ENCODE peak calls at places on chromosome 2, in ten cellular contexts. W, C, R, U, N, O, B, Z, H and L are unnamed samples.

GRCh38 chr2:42754021-42754775 is 9.7 kb downstream of the OXER1 start:
- DNase-seq in N (peak; percentile 26), Z (no peak), W (no peak), C (no peak), O (no peak), B (peak; percentile 28), R (no peak), H (peak; percentile 52), U (peak; percentile 4), L (no peak)

GRCh38 chr2:47012866-47013265 is 97.3 kb upstream of the MCFD2 start:
- DNase-seq in U (no peak), N (no peak), H (no peak), W (no peak), B (no peak), O (no peak), Z (no peak), C (no peak), R (no peak), L (no peak)

GRCh38 chr2:161136696-161137324 is 23.4 kb upstream of the TANK start:
- DNase-seq in U (peak; percentile 23), Z (peak; percentile 21), B (peak; percentile 69), N (no peak), W (peak; percentile 62), H (no peak), R (no peak), O (no peak), C (no peak), L (no peak)

GRCh38 chr2:231761735-231762134 is 19.3 kb downstream of the PDE6D start:
- DNase-seq in R (no peak), W (no peak), C (no peak), B (no peak), U (no peak), N (no peak), H (no peak), Z (peak; percentile 76), O (no peak), L (no peak)

GRCh38 chr2:139790807-139791206 is 1010.6 kb upstream of the NXPH2 start:
- DNase-seq in B (no peak), O (no peak), N (peak; percentile 5), C (no peak), W (peak; percentile 50), U (no peak), R (peak; percentile 52), Z (peak; percentile 21), H (no peak), L (no peak)

GRCh38 chr2:75320893-75321292 is 121.6 kb upstream of the TACR1 start:
- DNase-seq in U (no peak), N (no peak), Z (no peak), W (no peak), B (peak; percentile 31), O (no peak), R (no peak), H (no peak), C (no peak), L (no peak)

GRCh38 chr2:150631236-150631603 is 143.8 kb upstream of the RND3 start:
- DNase-seq in U (no peak), B (no peak), W (no peak), R (no peak), C (no peak), Z (no peak), O (no peak), N (no peak), H (no peak), L (no peak)

GRCh38 chr2:11710632-11711381 is 35.6 kb upstream of the LPIN1 start:
- DNase-seq in C (no peak), H (no peak), R (no peak), W (no peak), O (no peak), B (no peak), N (no peak), U (no peak), Z (no peak), L (no peak)

GRCh38 chr2:64978514-64979268 is 10.5 kb upstream of the SLC1A4 start:
- DNase-seq in U (peak; percentile 29), C (no peak), N (no peak), R (peak; percentile 41), W (peak; percentile 61), H (no peak), O (no peak), Z (no peak), B (peak; percentile 64), L (no peak)

GRCh38 chr2:70090706-70091334 is 3.5 kb downstream of the PCBP1 start:
- DNase-seq in O (no peak), Z (no peak), H (no peak), W (no peak), B (no peak), C (no peak), U (no peak), R (no peak), N (no peak), L (no peak)

GRCh38 chr2:4674007-4674406 is 970.6 kb downstream of the DCDC2C start:
- DNase-seq in U (no peak), Z (no peak), R (no peak), N (no peak), B (no peak), W (no peak), C (no peak), H (no peak), O (no peak), L (no peak)

GRCh38 chr2:231800493-231801091 is 14.3 kb downstream of the COPS7B start:
- DNase-seq in R (peak; percentile 72), B (peak; percentile 29), U (peak; percentile 40), C (peak; percentile 55), W (peak; percentile 30), O (peak; percentile 48), N (peak; percentile 60), Z (peak; percentile 42), H (no peak), L (no peak)

DNA sequence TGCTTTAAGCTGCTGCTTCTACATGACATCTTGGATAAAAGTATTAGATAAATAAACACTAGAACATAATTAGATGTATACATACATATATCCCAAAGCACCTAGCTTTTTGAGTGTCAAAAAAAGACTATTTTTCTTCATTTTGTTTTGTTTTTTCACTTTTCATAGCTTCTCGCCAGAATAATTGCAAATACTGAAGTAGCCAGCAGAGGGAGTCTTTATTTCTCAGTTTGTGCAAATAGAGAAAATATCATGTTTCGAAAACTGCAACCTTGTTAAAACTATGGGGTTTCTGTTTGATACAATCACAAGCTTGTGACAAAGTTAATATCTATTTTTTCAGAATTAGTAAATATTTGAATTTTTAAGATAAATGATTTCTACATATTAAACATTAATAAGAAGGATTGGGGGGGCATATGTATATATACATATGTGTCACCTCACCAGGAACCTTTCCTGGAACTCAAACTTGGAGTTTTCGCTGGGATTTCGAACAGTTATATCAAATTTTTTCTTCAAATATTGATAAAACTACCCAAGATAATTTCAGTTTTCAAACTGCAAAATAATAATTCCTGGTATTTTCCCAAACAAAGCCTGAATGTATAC is 61.0 kb downstream of the GRB14 start:
- DNase-seq in O (no peak), R (peak; percentile 66), H (no peak), U (peak; percentile 23), Z (peak; percentile 46), C (peak; percentile 49), W (peak; percentile 34), N (no peak), B (peak; percentile 16), L (no peak)
- H3K4me3 ChIP-seq in O (no peak overlapping the region), R (no peak overlapping the region), H (peak overlapping the region; percentile 28), U (no peak overlapping the region), Z (no peak overlapping the region), C (no peak overlapping the region), W (no peak overlapping the region), N (no peak overlapping the region), B (no peak overlapping the region), L (peak overlapping the region; percentile 45)

DNA sequence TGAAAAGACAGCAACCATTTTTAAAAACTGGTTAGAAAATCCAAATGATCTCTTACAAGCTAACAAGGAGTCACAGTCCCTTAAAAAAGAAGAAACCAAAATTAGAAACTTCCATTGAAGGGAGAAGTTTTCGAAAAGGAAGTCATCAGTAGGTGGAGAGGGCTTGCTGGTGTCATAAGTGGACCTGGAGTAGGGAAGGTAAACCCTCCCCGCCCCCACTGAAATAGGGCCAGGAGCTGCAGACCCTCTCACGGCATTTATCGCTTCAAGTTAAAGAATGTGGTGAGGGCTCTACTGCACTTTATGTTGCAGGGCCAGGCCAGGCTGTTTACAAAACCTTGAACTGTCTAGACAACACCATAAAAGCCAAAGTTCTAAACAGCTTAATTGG is 2.9 kb downstream of the HOXD11 start:
- DNase-seq in N (no peak), H (no peak), R (no peak), U (no peak), Z (no peak), C (no peak), B (no peak), W (no peak), O (no peak), L (no peak)
- H3K27me3 ChIP-seq in N (peaks cover 98% of the 10 kb centered on the region), H (peaks cover 99% of the 10 kb centered on the region), R (peaks cover 62% of the 10 kb centered on the region), U (peaks cover 92% of the 10 kb centered on the region), Z (peaks cover 99% of the 10 kb centered on the region), C (peaks cover 26% of the 10 kb centered on the region), B (peaks cover 92% of the 10 kb centered on the region), W (peaks cover 76% of the 10 kb centered on the region), O (peaks cover 89% of the 10 kb centered on the region), L (peaks cover 7% of the 10 kb centered on the region)

GRCh38 chr2:2183135-2183534 is 147.9 kb downstream of the MYT1L start:
- DNase-seq in B (no peak), C (no peak), W (no peak), O (no peak), U (no peak), H (no peak), N (peak; percentile 4), Z (no peak), R (no peak), L (no peak)

GRCh38 chr2:2181505-2181904 is 149.6 kb downstream of the MYT1L start:
- DNase-seq in B (no peak), Z (no peak), R (no peak), O (no peak), H (no peak), U (no peak), C (no peak), W (no peak), N (peak; percentile 19), L (no peak)

GRCh38 chr2:2178921-2179320 is 152.2 kb downstream of the MYT1L start:
- DNase-seq in B (no peak), N (no peak), C (no peak), Z (no peak), R (no peak), U (no peak), O (no peak), W (no peak), H (no peak), L (no peak)

GRCh38 chr2:2182688-2183087 is 148.4 kb downstream of the MYT1L start:
- DNase-seq in C (no peak), O (no peak), W (no peak), H (no peak), N (peak; percentile 4), R (no peak), B (no peak), Z (no peak), U (no peak), L (no peak)

DNA sequence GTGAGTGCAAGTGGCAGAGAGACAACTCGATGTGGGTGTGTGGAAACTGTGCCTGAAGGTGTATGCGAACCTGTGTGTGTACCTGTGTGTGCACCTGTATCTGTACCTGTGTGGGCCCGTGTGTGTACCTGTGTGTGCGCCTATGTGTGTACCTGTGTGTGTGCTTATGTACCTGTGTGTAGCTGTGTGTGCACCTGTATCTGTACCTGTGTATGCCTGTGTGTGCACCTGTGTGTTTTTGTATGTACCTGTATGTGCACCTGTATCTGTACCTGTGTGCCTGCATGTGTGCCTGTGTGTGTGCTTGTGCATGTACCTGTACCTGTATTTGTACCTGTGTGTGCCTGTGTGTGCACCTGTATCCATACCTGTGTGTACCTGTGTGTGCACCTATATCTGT is 150.6 kb downstream of the MYT1L start:
- DNase-seq in W (no peak), C (no peak), H (no peak), R (no peak), U (no peak), Z (no peak), N (no peak), O (no peak), B (no peak), L (no peak)
- H3K4me3 ChIP-seq in W (no peak overlapping the region), C (no peak overlapping the region), H (no peak overlapping the region), R (no peak overlapping the region), U (no peak overlapping the region), Z (no peak overlapping the region), N (no peak overlapping the region), O (no peak overlapping the region), B (no peak overlapping the region), L (no peak overlapping the region)

GRCh38 chr2:45172993-45173392 is 163.7 kb upstream of the SIX2 start:
- DNase-seq in U (no peak), W (peak; percentile 25), R (no peak), N (no peak), O (no peak), B (no peak), H (no peak), Z (no peak), C (no peak), L (no peak)
- H3K27me3 ChIP-seq in U (no peaks in the 10 kb centered on the region), W (no peaks in the 10 kb centered on the region), R (no peaks in the 10 kb centered on the region), N (peaks cover 37% of the 10 kb centered on the region), O (peaks cover 25% of the 10 kb centered on the region), B (peaks cover 37% of the 10 kb centered on the region), H (peaks cover 57% of the 10 kb centered on the region), Z (peaks cover 63% of the 10 kb centered on the region), C (no peaks in the 10 kb centered on the region), L (no peaks in the 10 kb centered on the region)